ENCODE peak calls at places on chromosome 4, in eight cellular contexts. One of them, this sample, is unnamed.

GRCh38 chr4:30808266-30808665 is 88.1 kb downstream of the PCDH7 start:
- DNase-seq in heart right ventricle: no peak
- DNase-seq in stomach: no peak
- DNase-seq in AG04449: no peak
- DNase-seq in mammary epithelial cell: no peak
- DNase-seq in fibroblast of villous mesenchyme: no peak
- DNase-seq in lower leg skin: no peak
- DNase-seq in mucosa of descending colon: no peak
- DNase-seq in this sample: no peak

GRCh38 chr4:107115185-107115847 is 79.2 kb upstream of the DKK2 start:
- DNase-seq in fibroblast of villous mesenchyme: peak; percentile 62
- DNase-seq in heart right ventricle: no peak
- DNase-seq in stomach: no peak
- DNase-seq in AG04449: no peak
- DNase-seq in mucosa of descending colon: no peak
- DNase-seq in lower leg skin: peak; percentile 15
- DNase-seq in mammary epithelial cell: no peak
- DNase-seq in this sample: peak; percentile 22

GRCh38 chr4:138037716-138038115 is 204.4 kb downstream of the SLC7A11 start:
- DNase-seq in lower leg skin: no peak
- DNase-seq in heart right ventricle: no peak
- DNase-seq in mucosa of descending colon: no peak
- DNase-seq in mammary epithelial cell: no peak
- DNase-seq in AG04449: no peak
- DNase-seq in stomach: no peak
- DNase-seq in fibroblast of villous mesenchyme: peak; percentile 89
- DNase-seq in this sample: no peak

GRCh38 chr4:17368408-17368807 is 143.5 kb downstream of the QDPR start:
- DNase-seq in mucosa of descending colon: no peak
- DNase-seq in mammary epithelial cell: no peak
- DNase-seq in stomach: no peak
- DNase-seq in lower leg skin: no peak
- DNase-seq in heart right ventricle: no peak
- DNase-seq in AG04449: no peak
- DNase-seq in fibroblast of villous mesenchyme: no peak
- DNase-seq in this sample: no peak

GRCh38 chr4:88242144-88242543 is 42.2 kb downstream of the PPM1K start:
- DNase-seq in mammary epithelial cell: no peak
- DNase-seq in fibroblast of villous mesenchyme: no peak
- DNase-seq in AG04449: no peak
- DNase-seq in heart right ventricle: no peak
- DNase-seq in mucosa of descending colon: no peak
- DNase-seq in lower leg skin: no peak
- DNase-seq in stomach: no peak
- DNase-seq in this sample: no peak

GRCh38 chr4:162061214-162061613 is 102.6 kb downstream of the FSTL5 start:
- DNase-seq in fibroblast of villous mesenchyme: no peak
- DNase-seq in mucosa of descending colon: no peak
- DNase-seq in AG04449: no peak
- DNase-seq in mammary epithelial cell: peak; percentile 8
- DNase-seq in stomach: no peak
- DNase-seq in heart right ventricle: no peak
- DNase-seq in lower leg skin: no peak
- DNase-seq in this sample: no peak

GRCh38 chr4:144578681-144579080 is 67.3 kb upstream of the HHIP start:
- DNase-seq in heart right ventricle: no peak
- DNase-seq in fibroblast of villous mesenchyme: no peak
- DNase-seq in stomach: no peak
- DNase-seq in lower leg skin: no peak
- DNase-seq in mammary epithelial cell: no peak
- DNase-seq in AG04449: no peak
- DNase-seq in mucosa of descending colon: no peak
- DNase-seq in this sample: no peak

GRCh38 chr4:172980178-172980577 is 188.4 kb upstream of the GALNT7 start:
- DNase-seq in lower leg skin: no peak
- DNase-seq in fibroblast of villous mesenchyme: no peak
- DNase-seq in stomach: no peak
- DNase-seq in heart right ventricle: no peak
- DNase-seq in AG04449: no peak
- DNase-seq in mucosa of descending colon: no peak
- DNase-seq in mammary epithelial cell: no peak
- DNase-seq in this sample: no peak

GRCh38 chr4:80202190-80202711 is 4.9 kb downstream of the PRDM8 start:
- DNase-seq in lower leg skin: peak; percentile 69
- DNase-seq in fibroblast of villous mesenchyme: peak; percentile 75
- DNase-seq in mucosa of descending colon: peak; percentile 89
- DNase-seq in AG04449: no peak
- DNase-seq in heart right ventricle: peak; percentile 90
- DNase-seq in stomach: peak; percentile 87
- DNase-seq in mammary epithelial cell: peak; percentile 68
- DNase-seq in this sample: no peak

GRCh38 chr4:87011340-87012034 is 76.7 kb downstream of the AFF1 start:
- DNase-seq in mammary epithelial cell: peak; percentile 80
- DNase-seq in fibroblast of villous mesenchyme: peak; percentile 92
- DNase-seq in AG04449: no peak
- DNase-seq in stomach: no peak
- DNase-seq in mucosa of descending colon: no peak
- DNase-seq in heart right ventricle: no peak
- DNase-seq in lower leg skin: peak; percentile 52
- DNase-seq in this sample: peak; percentile 53

GRCh38 chr4:100417565-100417964 is 100.3 kb downstream of the EMCN start:
- DNase-seq in AG04449: no peak
- DNase-seq in mammary epithelial cell: peak; percentile 35
- DNase-seq in mucosa of descending colon: no peak
- DNase-seq in lower leg skin: no peak
- DNase-seq in stomach: no peak
- DNase-seq in heart right ventricle: no peak
- DNase-seq in fibroblast of villous mesenchyme: peak; percentile 26
- DNase-seq in this sample: no peak

GRCh38 chr4:11268149-11268548 is 160.5 kb downstream of the HS3ST1 start:
- DNase-seq in lower leg skin: no peak
- DNase-seq in mammary epithelial cell: no peak
- DNase-seq in fibroblast of villous mesenchyme: no peak
- DNase-seq in AG04449: no peak
- DNase-seq in heart right ventricle: no peak
- DNase-seq in stomach: no peak
- DNase-seq in mucosa of descending colon: no peak
- DNase-seq in this sample: no peak

GRCh38 chr4:47251363-47252135 is 212.0 kb downstream of the COMMD8 start:
- DNase-seq in mucosa of descending colon: no peak
- DNase-seq in fibroblast of villous mesenchyme: no peak
- DNase-seq in lower leg skin: no peak
- DNase-seq in mammary epithelial cell: peak; percentile 2
- DNase-seq in AG04449: no peak
- DNase-seq in heart right ventricle: no peak
- DNase-seq in stomach: no peak
- DNase-seq in this sample: no peak

GRCh38 chr4:147772459-147772969 is 40.6 kb downstream of the ARHGAP10 start:
- DNase-seq in fibroblast of villous mesenchyme: peak; percentile 86
- DNase-seq in mammary epithelial cell: peak; percentile 86
- DNase-seq in stomach: no peak
- DNase-seq in heart right ventricle: no peak
- DNase-seq in AG04449: peak; percentile 63
- DNase-seq in mucosa of descending colon: no peak
- DNase-seq in lower leg skin: no peak
- DNase-seq in this sample: peak; percentile 27

GRCh38 chr4:41320278-41320677 is 63.5 kb downstream of the UCHL1 start:
- DNase-seq in lower leg skin: no peak
- DNase-seq in fibroblast of villous mesenchyme: no peak
- DNase-seq in mammary epithelial cell: no peak
- DNase-seq in stomach: no peak
- DNase-seq in AG04449: no peak
- DNase-seq in heart right ventricle: no peak
- DNase-seq in mucosa of descending colon: no peak
- DNase-seq in this sample: no peak

GRCh38 chr4:68855771-68856170 is 40.0 kb downstream of the UGT2B10 start:
- DNase-seq in stomach: no peak
- DNase-seq in lower leg skin: no peak
- DNase-seq in mucosa of descending colon: no peak
- DNase-seq in fibroblast of villous mesenchyme: no peak
- DNase-seq in AG04449: no peak
- DNase-seq in heart right ventricle: no peak
- DNase-seq in mammary epithelial cell: no peak
- DNase-seq in this sample: no peak

GRCh38 chr4:121454251-121454979 is 73.6 kb upstream of the QRFPR start:
- DNase-seq in lower leg skin: no peak
- DNase-seq in mammary epithelial cell: no peak
- DNase-seq in heart right ventricle: no peak
- DNase-seq in AG04449: no peak
- DNase-seq in stomach: no peak
- DNase-seq in fibroblast of villous mesenchyme: no peak
- DNase-seq in mucosa of descending colon: no peak
- DNase-seq in this sample: no peak

GRCh38 chr4:84585276-84585675 is 2.3 kb downstream of the CDS1 start:
- DNase-seq in fibroblast of villous mesenchyme: no peak
- DNase-seq in mammary epithelial cell: no peak
- DNase-seq in lower leg skin: no peak
- DNase-seq in AG04449: no peak
- DNase-seq in heart right ventricle: no peak
- DNase-seq in mucosa of descending colon: no peak
- DNase-seq in stomach: no peak
- DNase-seq in this sample: no peak

GRCh38 chr4:154958621-154959358 is 177.7 kb downstream of the RBM46 start:
- DNase-seq in AG04449: no peak
- DNase-seq in heart right ventricle: peak; percentile 62
- DNase-seq in mammary epithelial cell: peak; percentile 65
- DNase-seq in stomach: peak; percentile 71
- DNase-seq in mucosa of descending colon: no peak
- DNase-seq in lower leg skin: no peak
- DNase-seq in fibroblast of villous mesenchyme: no peak
- DNase-seq in this sample: peak; percentile 12

GRCh38 chr4:77432702-77433101 is 172.9 kb upstream of the CXCL13 start:
- DNase-seq in heart right ventricle: no peak
- DNase-seq in lower leg skin: no peak
- DNase-seq in fibroblast of villous mesenchyme: no peak
- DNase-seq in stomach: no peak
- DNase-seq in AG04449: no peak
- DNase-seq in mucosa of descending colon: no peak
- DNase-seq in mammary epithelial cell: no peak
- DNase-seq in this sample: no peak
- TF ChIP-seq CTCF in heart right ventricle: no peak
- TF ChIP-seq CTCF in lower leg skin: no peak
- TF ChIP-seq CTCF in fibroblast of villous mesenchyme: no peak
- TF ChIP-seq CTCF in stomach: no peak
- TF ChIP-seq CTCF in AG04449: no peak
- TF ChIP-seq CTCF in mucosa of descending colon: no peak
- TF ChIP-seq CTCF in mammary epithelial cell: peak; percentile 27
- TF ChIP-seq CTCF in this sample: no peak

DNA sequence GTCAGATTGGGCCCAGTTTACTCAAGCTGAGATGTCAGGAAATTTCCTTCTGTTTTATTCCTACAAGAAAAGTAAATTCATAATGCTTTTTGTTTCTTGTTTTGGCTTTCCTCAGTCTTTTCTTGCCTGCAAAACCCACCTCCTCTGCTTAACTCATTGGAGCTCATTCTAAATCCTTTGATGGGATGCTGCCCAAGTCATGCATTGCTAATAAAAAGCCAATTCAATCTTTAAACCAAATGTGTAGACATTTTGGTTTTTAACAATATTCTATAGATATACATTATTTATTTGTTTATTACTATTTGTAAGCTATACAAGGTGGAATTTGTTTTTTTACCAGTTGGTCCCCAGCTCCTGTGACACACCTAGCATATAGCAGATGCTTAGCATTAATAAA is 13.2 kb upstream of the PDE5A start:
- DNase-seq in stomach: no peak
- DNase-seq in fibroblast of villous mesenchyme: no peak
- DNase-seq in AG04449: no peak
- DNase-seq in mucosa of descending colon: no peak
- DNase-seq in mammary epithelial cell: no peak
- DNase-seq in lower leg skin: no peak
- DNase-seq in heart right ventricle: no peak
- DNase-seq in this sample: no peak
- H3K4me3 ChIP-seq in stomach: no peak overlapping the region
- H3K4me3 ChIP-seq in fibroblast of villous mesenchyme: no peak overlapping the region
- H3K4me3 ChIP-seq in AG04449: no peak overlapping the region
- H3K4me3 ChIP-seq in mucosa of descending colon: no peak overlapping the region
- H3K4me3 ChIP-seq in mammary epithelial cell: no peak overlapping the region
- H3K4me3 ChIP-seq in lower leg skin: no peak overlapping the region
- H3K4me3 ChIP-seq in heart right ventricle: no peak overlapping the region
- H3K4me3 ChIP-seq in this sample: no peak overlapping the region

GRCh38 chr4:4693755-4694295 is 152.0 kb upstream of the STX18 start:
- DNase-seq in stomach: no peak
- DNase-seq in heart right ventricle: no peak
- DNase-seq in fibroblast of villous mesenchyme: no peak
- DNase-seq in mucosa of descending colon: no peak
- DNase-seq in AG04449: no peak
- DNase-seq in mammary epithelial cell: no peak
- DNase-seq in lower leg skin: no peak
- DNase-seq in this sample: no peak

GRCh38 chr4:4693258-4693657 is 151.4 kb upstream of the STX18 start:
- DNase-seq in mucosa of descending colon: no peak
- DNase-seq in fibroblast of villous mesenchyme: no peak
- DNase-seq in lower leg skin: no peak
- DNase-seq in AG04449: no peak
- DNase-seq in heart right ventricle: no peak
- DNase-seq in stomach: no peak
- DNase-seq in mammary epithelial cell: peak; percentile 26
- DNase-seq in this sample: no peak

GRCh38 chr4:4694812-4695211 is 153.0 kb upstream of the STX18 start:
- DNase-seq in stomach: no peak
- DNase-seq in lower leg skin: no peak
- DNase-seq in mammary epithelial cell: no peak
- DNase-seq in fibroblast of villous mesenchyme: peak; percentile 44
- DNase-seq in heart right ventricle: no peak
- DNase-seq in mucosa of descending colon: no peak
- DNase-seq in AG04449: no peak
- DNase-seq in this sample: no peak

GRCh38 chr4:4695497-4695896 is 153.6 kb upstream of the STX18 start:
- DNase-seq in lower leg skin: no peak
- DNase-seq in mammary epithelial cell: no peak
- DNase-seq in mucosa of descending colon: no peak
- DNase-seq in heart right ventricle: no peak
- DNase-seq in stomach: no peak
- DNase-seq in AG04449: no peak
- DNase-seq in fibroblast of villous mesenchyme: no peak
- DNase-seq in this sample: no peak

GRCh38 chr4:4694296-4694772 is 152.5 kb upstream of the STX18 start:
- DNase-seq in lower leg skin: no peak
- DNase-seq in heart right ventricle: peak; percentile 33
- DNase-seq in mucosa of descending colon: no peak
- DNase-seq in mammary epithelial cell: no peak
- DNase-seq in AG04449: no peak
- DNase-seq in stomach: no peak
- DNase-seq in fibroblast of villous mesenchyme: peak; percentile 42
- DNase-seq in this sample: no peak
- TF ChIP-seq CTCF in lower leg skin: peak; percentile 10
- TF ChIP-seq CTCF in heart right ventricle: no peak
- TF ChIP-seq CTCF in mucosa of descending colon: no peak
- TF ChIP-seq CTCF in mammary epithelial cell: peak; percentile 24
- TF ChIP-seq CTCF in AG04449: peak; percentile 38
- TF ChIP-seq CTCF in stomach: no peak
- TF ChIP-seq CTCF in fibroblast of villous mesenchyme: peak; percentile 42
- TF ChIP-seq CTCF in this sample: peak; percentile 45

DNA sequence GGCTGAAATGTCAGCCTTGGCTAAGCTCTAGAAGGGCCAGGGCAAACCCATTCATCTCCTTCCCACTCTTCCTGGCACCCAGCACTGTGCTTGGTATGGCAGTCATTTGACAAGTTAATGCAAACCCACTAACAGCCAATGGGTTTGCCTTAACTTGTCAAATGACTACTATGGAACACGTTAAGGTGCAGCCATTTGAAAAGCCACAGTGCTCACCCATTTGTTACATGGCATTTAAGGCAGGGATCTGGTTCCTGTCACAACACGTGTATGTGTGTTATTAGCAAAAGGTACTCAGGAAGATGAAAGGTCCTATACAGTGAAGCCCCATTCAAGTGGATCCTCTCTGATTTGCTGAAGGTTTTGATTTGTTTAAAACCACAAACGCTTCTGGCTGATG is 7.2 kb downstream of the CRMP1 start:
- DNase-seq in mammary epithelial cell: no peak
- DNase-seq in AG04449: no peak
- DNase-seq in lower leg skin: no peak
- DNase-seq in heart right ventricle: no peak
- DNase-seq in stomach: no peak
- DNase-seq in mucosa of descending colon: no peak
- DNase-seq in fibroblast of villous mesenchyme: no peak
- DNase-seq in this sample: no peak
- H3K4me3 ChIP-seq in mammary epithelial cell: no peak overlapping the region
- H3K4me3 ChIP-seq in AG04449: no peak overlapping the region
- H3K4me3 ChIP-seq in lower leg skin: no peak overlapping the region
- H3K4me3 ChIP-seq in heart right ventricle: no peak overlapping the region
- H3K4me3 ChIP-seq in stomach: no peak overlapping the region
- H3K4me3 ChIP-seq in mucosa of descending colon: no peak overlapping the region
- H3K4me3 ChIP-seq in fibroblast of villous mesenchyme: no peak overlapping the region
- H3K4me3 ChIP-seq in this sample: no peak overlapping the region

This sample was measured in astrocyte of the cerebellum.